ENCODE peak calls at places on chromosomes 7 and 10, in six cellular contexts. One of them, this sample, is unnamed.

GRCh38 chr7:45118830-45119452 is 7.4 kb upstream of the TBRG4 start:
- DNase-seq in GM12878: no peak
- DNase-seq in HepG2: no peak
- DNase-seq in HCT116: no peak
- DNase-seq in K562: no peak
- DNase-seq in H1: no peak
- DNase-seq in this sample: no peak

GRCh38 chr10:51092402-51092801 is 18.1 kb downstream of the PRKG1 start:
- DNase-seq in GM12878: no peak
- DNase-seq in HepG2: no peak
- DNase-seq in HCT116: no peak
- DNase-seq in K562: no peak
- DNase-seq in H1: no peak
- DNase-seq in this sample: no peak

GRCh38 chr7:32872421-32872820 is 19.1 kb downstream of the KBTBD2 start:
- DNase-seq in GM12878: no peak
- DNase-seq in HepG2: no peak
- DNase-seq in HCT116: no peak
- DNase-seq in K562: no peak
- DNase-seq in H1: no peak
- DNase-seq in this sample: no peak

GRCh38 chr10:124717911-124718734 is 26.1 kb downstream of the FAM53B start:
- DNase-seq in GM12878: peak
- DNase-seq in HepG2: no peak
- DNase-seq in HCT116: no peak
- DNase-seq in K562: peak
- DNase-seq in H1: no peak
- DNase-seq in this sample: no peak

GRCh38 chr10:128268015-128268722 is 141.9 kb upstream of the MKI67 start:
- DNase-seq in GM12878: no peak
- DNase-seq in HepG2: peak
- DNase-seq in HCT116: peak
- DNase-seq in K562: peak
- DNase-seq in H1: peak
- DNase-seq in this sample: peak

GRCh38 chr10:6738464-6738824 is 158.4 kb upstream of the PRKCQ start:
- DNase-seq in GM12878: no peak
- DNase-seq in HepG2: no peak
- DNase-seq in HCT116: no peak
- DNase-seq in K562: no peak
- DNase-seq in H1: no peak
- DNase-seq in this sample: no peak

GRCh38 chr7:65554-65953 is 126.8 kb upstream of the FAM20C start:
- DNase-seq in GM12878: no peak
- DNase-seq in HepG2: no peak
- DNase-seq in HCT116: no peak
- DNase-seq in K562: no peak
- DNase-seq in H1: no peak
- DNase-seq in this sample: no peak

GRCh38 chr7:96949766-96950165 is 55.6 kb upstream of the DLX6 start:
- DNase-seq in GM12878: no peak
- DNase-seq in HepG2: peak
- DNase-seq in HCT116: no peak
- DNase-seq in K562: no peak
- DNase-seq in H1: no peak
- DNase-seq in this sample: peak

GRCh38 chr7:29019275-29019820 is 61.2 kb upstream of the TRIL start:
- DNase-seq in GM12878: no peak
- DNase-seq in HepG2: no peak
- DNase-seq in HCT116: no peak
- DNase-seq in K562: no peak
- DNase-seq in H1: no peak
- DNase-seq in this sample: peak

GRCh38 chr10:119502214-119502613 is 40.3 kb downstream of the RGS10 start:
- DNase-seq in GM12878: no peak
- DNase-seq in HepG2: no peak
- DNase-seq in HCT116: no peak
- DNase-seq in K562: no peak
- DNase-seq in H1: no peak
- DNase-seq in this sample: no peak

GRCh38 chr10:3719024-3719843 is 65.8 kb downstream of the KLF6 start:
- DNase-seq in GM12878: no peak
- DNase-seq in HepG2: no peak
- DNase-seq in HCT116: no peak
- DNase-seq in K562: no peak
- DNase-seq in H1: no peak
- DNase-seq in this sample: no peak

GRCh38 chr10:33453081-33453850 is 118.8 kb upstream of the NRP1 start:
- DNase-seq in GM12878: no peak
- DNase-seq in HepG2: no peak
- DNase-seq in HCT116: no peak
- DNase-seq in K562: no peak
- DNase-seq in H1: no peak
- DNase-seq in this sample: no peak

GRCh38 chr7:95607477-95608010 is 11.2 kb upstream of the PDK4 start:
- DNase-seq in GM12878: no peak
- DNase-seq in HepG2: no peak
- DNase-seq in HCT116: no peak
- DNase-seq in K562: no peak
- DNase-seq in H1: no peak
- DNase-seq in this sample: no peak
- TF ChIP-seq JUND in GM12878: no peak
- TF ChIP-seq JUND in HepG2: no peak
- TF ChIP-seq JUND in HCT116: no peak
- TF ChIP-seq JUND in K562: no peak
- TF ChIP-seq JUND in H1: no peak
- TF ChIP-seq JUND in this sample: no peak

GRCh38 chr7:92988941-92989540 is 128.7 kb downstream of the SAMD9 start:
- DNase-seq in GM12878: no peak
- DNase-seq in HepG2: no peak
- DNase-seq in HCT116: no peak
- DNase-seq in K562: no peak
- DNase-seq in H1: no peak
- DNase-seq in this sample: no peak

GRCh38 chr7:92991190-92991589 is 126.6 kb downstream of the SAMD9 start:
- DNase-seq in GM12878: no peak
- DNase-seq in HepG2: no peak
- DNase-seq in HCT116: no peak
- DNase-seq in K562: no peak
- DNase-seq in H1: no peak
- DNase-seq in this sample: no peak

GRCh38 chr7:92997719-92998118 is 120.1 kb downstream of the SAMD9 start:
- DNase-seq in GM12878: no peak
- DNase-seq in HepG2: no peak
- DNase-seq in HCT116: no peak
- DNase-seq in K562: no peak
- DNase-seq in H1: no peak
- DNase-seq in this sample: no peak

GRCh38 chr7:92997144-92997543 is 120.6 kb downstream of the SAMD9 start:
- DNase-seq in GM12878: no peak
- DNase-seq in HepG2: no peak
- DNase-seq in HCT116: no peak
- DNase-seq in K562: no peak
- DNase-seq in H1: no peak
- DNase-seq in this sample: no peak

GRCh38 chr7:92994889-92995288 is 122.9 kb downstream of the SAMD9 start:
- DNase-seq in GM12878: no peak
- DNase-seq in HepG2: no peak
- DNase-seq in HCT116: no peak
- DNase-seq in K562: no peak
- DNase-seq in H1: no peak
- DNase-seq in this sample: no peak
- TF ChIP-seq JUND in GM12878: no peak
- TF ChIP-seq JUND in HepG2: no peak
- TF ChIP-seq JUND in HCT116: no peak
- TF ChIP-seq JUND in K562: no peak
- TF ChIP-seq JUND in H1: no peak
- TF ChIP-seq JUND in this sample: no peak

GRCh38 chr10:48249004-48249762 is 25.3 kb downstream of the FRMPD2 start:
- DNase-seq in GM12878: no peak
- DNase-seq in HepG2: no peak
- DNase-seq in HCT116: no peak
- DNase-seq in K562: no peak
- DNase-seq in H1: peak
- DNase-seq in this sample: no peak
- TF ChIP-seq JUND in GM12878: no peak
- TF ChIP-seq JUND in HepG2: no peak
- TF ChIP-seq JUND in HCT116: no peak
- TF ChIP-seq JUND in K562: no peak
- TF ChIP-seq JUND in H1: no peak
- TF ChIP-seq JUND in this sample: no peak

DNA sequence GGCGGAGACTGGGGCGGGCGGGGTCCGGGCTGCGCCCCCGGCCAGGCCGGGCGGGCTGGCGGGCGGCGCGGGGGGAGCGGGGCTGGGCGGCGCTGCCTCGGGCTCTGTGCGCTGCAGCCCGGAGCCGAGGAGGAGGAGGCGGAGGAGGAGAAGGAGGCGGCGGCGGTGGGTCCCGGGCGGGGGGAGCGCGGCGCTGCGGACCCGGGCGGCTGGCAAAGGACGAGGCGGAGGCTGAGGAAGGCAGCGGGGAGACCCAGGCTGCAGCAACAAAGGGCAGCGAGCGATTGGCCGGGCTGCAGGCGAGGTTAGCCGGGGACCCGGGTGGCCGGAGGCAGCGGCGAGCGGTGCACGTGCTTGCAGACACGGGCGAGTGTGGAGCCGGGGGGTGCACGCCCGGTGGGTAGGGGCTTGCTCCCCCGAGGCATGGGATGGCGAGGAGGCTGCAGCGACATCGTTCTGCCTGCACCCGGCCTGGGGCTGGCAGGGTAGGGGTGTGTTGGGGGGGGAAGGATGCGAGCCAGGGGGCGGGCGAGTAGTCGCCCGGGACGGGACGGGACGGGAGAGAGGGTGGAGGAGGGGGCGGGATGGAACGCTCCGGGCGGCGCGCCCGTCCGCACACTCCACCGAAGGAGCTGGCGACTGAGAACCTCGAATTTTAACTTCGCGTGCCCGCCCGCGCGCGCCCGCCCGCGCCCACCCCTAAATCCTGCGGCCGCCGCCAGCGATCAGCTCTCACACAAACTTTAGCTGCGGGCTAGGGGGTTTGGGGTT is 844 bp upstream of the KAT6B start:
- DNase-seq in GM12878: no peak
- DNase-seq in HepG2: no peak
- DNase-seq in HCT116: no peak
- DNase-seq in K562: no peak
- DNase-seq in H1: peak
- DNase-seq in this sample: no peak
- TF ChIP-seq JUND in GM12878: no peak
- TF ChIP-seq JUND in HepG2: no peak
- TF ChIP-seq JUND in HCT116: no peak
- TF ChIP-seq JUND in K562: no peak
- TF ChIP-seq JUND in H1: no peak
- TF ChIP-seq JUND in this sample: no peak

DNA sequence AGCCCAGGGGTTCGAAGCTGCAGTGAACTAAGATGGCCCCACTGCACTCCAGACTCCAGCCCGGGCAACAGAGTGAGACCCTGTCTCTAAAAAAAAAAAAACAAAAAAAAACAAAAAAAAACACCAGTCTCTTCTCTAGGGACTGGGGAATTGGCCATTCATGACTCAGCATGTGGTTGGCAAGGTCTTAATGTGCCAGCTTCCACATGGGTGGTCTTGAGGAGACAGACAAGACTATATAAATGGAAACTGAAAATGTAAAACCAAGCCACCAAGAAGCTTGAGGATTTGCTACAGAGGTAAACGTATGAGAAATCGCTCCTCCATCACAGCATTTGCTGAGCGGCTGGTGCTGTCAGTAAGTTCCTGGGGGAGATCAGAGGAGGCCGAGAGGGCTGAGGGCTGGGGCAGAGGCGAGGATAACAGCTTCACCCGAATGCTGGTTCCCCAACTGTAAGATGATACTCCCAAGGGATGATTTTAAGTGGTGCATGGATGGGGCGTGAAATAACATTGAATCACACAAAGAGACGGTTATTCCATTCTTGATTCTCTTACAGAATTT is 128.7 kb downstream of the C10orf105 start:
- DNase-seq in GM12878: no peak
- DNase-seq in HepG2: no peak
- DNase-seq in HCT116: no peak
- DNase-seq in K562: no peak
- DNase-seq in H1: no peak
- DNase-seq in this sample: no peak
- TF ChIP-seq JUND in GM12878: no peak
- TF ChIP-seq JUND in HepG2: no peak
- TF ChIP-seq JUND in HCT116: no peak
- TF ChIP-seq JUND in K562: no peak
- TF ChIP-seq JUND in H1: no peak
- TF ChIP-seq JUND in this sample: no peak

GRCh38 chr7:12719141-12719919 is 31.9 kb downstream of the ARL4A start:
- DNase-seq in GM12878: no peak
- DNase-seq in HepG2: no peak
- DNase-seq in HCT116: no peak
- DNase-seq in K562: peak
- DNase-seq in H1: no peak
- DNase-seq in this sample: no peak
- TF ChIP-seq JUND in GM12878: no peak
- TF ChIP-seq JUND in HepG2: no peak
- TF ChIP-seq JUND in HCT116: no peak
- TF ChIP-seq JUND in K562: peak
- TF ChIP-seq JUND in H1: no peak
- TF ChIP-seq JUND in this sample: no peak